ENCODE peak calls at places on chromosome 3, in five cellular contexts. H is glutamatergic neuron, E is substantia nigra, Q is prostate gland, Y is fibroblast of pulmonary artery. R is an unnamed sample.

GRCh38 chr3:29746163-29746562 is 465.3 kb downstream of the RBMS3 start:
- DNase-seq in E (no peak), Q (no peak), Y (no peak), H (no peak), R (no peak)

GRCh38 chr3:69925506-69925905 is 74.0 kb upstream of the SAMMSON start:
- DNase-seq in E (no peak), H (no peak), Y (no peak), Q (no peak), R (no peak)

GRCh38 chr3:38354588-38355344 is 8.2 kb downstream of the XYLB start:
- DNase-seq in Q (no peak), Y (peak; percentile 73), H (no peak), E (no peak), R (no peak)

GRCh38 chr3:134066539-134067310 is 37.0 kb upstream of the SLCO2A1 start:
- DNase-seq in H (no peak), E (no peak), Q (no peak), Y (peak; percentile 45), R (no peak)

GRCh38 chr3:102449341-102449740 is 14.5 kb downstream of the ZPLD1 start:
- DNase-seq in E (no peak), Q (no peak), H (no peak), Y (peak; percentile 31), R (no peak)

GRCh38 chr3:27213450-27213849 is 155.7 kb downstream of the NEK10 start:
- DNase-seq in E (no peak), H (no peak), Q (no peak), Y (no peak), R (no peak)

GRCh38 chr3:139935071-139935865 is at the start of gene CLSTN2:
- DNase-seq in E (peak; percentile 38), Q (peak; percentile 17), H (peak; percentile 89), Y (peak; percentile 7), R (no peak)

GRCh38 chr3:25044762-25045161 is 383.3 kb upstream of the RARB start:
- DNase-seq in E (no peak), Q (no peak), Y (no peak), H (no peak), R (no peak)

GRCh38 chr3:99895106-99895705 is 77.5 kb downstream of the CMSS1 start:
- DNase-seq in Y (no peak), Q (no peak), H (no peak), E (no peak), R (no peak)

GRCh38 chr3:122680381-122681293 is at the start of gene PARP14:
- DNase-seq in E (peak; percentile 49), Q (peak; percentile 71), Y (peak; percentile 73), H (no peak), R (peak; percentile 75)

GRCh38 chr3:15261274-15261673 is 55.2 kb downstream of the CAPN7 start:
- DNase-seq in E (no peak), H (no peak), Y (no peak), Q (no peak), R (no peak)

GRCh38 chr3:42340466-42340865 is 69.9 kb downstream of the LYZL4 start:
- DNase-seq in Y (no peak), H (no peak), E (no peak), Q (no peak), R (no peak)

GRCh38 chr3:141979050-141979671 is 102.7 kb downstream of the ATP1B3 start:
- DNase-seq in Y (peak; percentile 86), Q (no peak), H (no peak), E (no peak), R (no peak)

GRCh38 chr3:30924763-30925162 is 30.3 kb upstream of the GADL1 start:
- DNase-seq in Q (no peak), H (no peak), E (no peak), Y (peak; percentile 15), R (no peak)

GRCh38 chr3:181868576-181868975 is 156.9 kb downstream of the SOX2 start:
- DNase-seq in Y (no peak), H (no peak), E (no peak), Q (no peak), R (no peak)

GRCh38 chr3:192571197-192571791 is 156.0 kb downstream of the FGF12 start:
- DNase-seq in Q (peak; percentile 59), E (no peak), Y (peak; percentile 56), H (no peak), R (no peak)

GRCh38 chr3:196660381-196661166 is 21.1 kb downstream of the NRROS start:
- DNase-seq in H (no peak), Y (no peak), E (no peak), Q (peak; percentile 49), R (no peak)